ENCODE peak calls at places on chromosomes 4 and X, in five cellular contexts. W is GM12878, X is BJ, B is tibial artery, E is tibial nerve. K is an unnamed sample. For H3K36me3, the result is how much of the 10 kb centered on the place peaks cover.

GRCh38 chrX:130994671-130995070 is 63.5 kb upstream of the ARHGAP36 start:
- DNase-seq in W (no peak), E (peak), X (no peak), B (no peak), K (no peak)

GRCh38 chrX:38500886-38501285 is 60.5 kb upstream of the TSPAN7 start:
- DNase-seq in E (no peak), B (no peak), X (no peak), W (no peak), K (no peak)

GRCh38 chr4:168751263-168752225 is 254.7 kb downstream of the PALLD start:
- DNase-seq in B (no peak), E (no peak), X (no peak), W (no peak), K (no peak)

GRCh38 chrX:19627081-19627480 is 111.8 kb upstream of the MAP3K15 start:
- DNase-seq in B (peak), W (no peak), X (no peak), E (no peak), K (no peak)

GRCh38 chr4:110106946-110107325 is 91.5 kb downstream of the ELOVL6 start:
- DNase-seq in E (no peak), B (no peak), X (no peak), W (no peak), K (no peak)

GRCh38 chr4:148259841-148260240 is 182.4 kb downstream of the NR3C2 start:
- DNase-seq in B (no peak), W (no peak), E (no peak), X (no peak), K (no peak)

GRCh38 chrX:107935664-107936433 is 46.3 kb downstream of the TEX13B start:
- DNase-seq in B (no peak), X (no peak), E (no peak), W (no peak), K (no peak)

GRCh38 chrX:38055170-38055847 is 49.0 kb downstream of the SYTL5 start:
- DNase-seq in W (peak), X (no peak), E (peak), B (no peak), K (no peak)

GRCh38 chrX:27008486-27008885 is 454.7 kb downstream of the PPP4R3C start:
- DNase-seq in W (no peak), B (no peak), E (no peak), X (no peak), K (no peak)

GRCh38 chr4:167906851-167907250 is 185.5 kb upstream of the ANXA10 start:
- DNase-seq in E (no peak), X (no peak), W (no peak), B (no peak), K (no peak)

GRCh38 chrX:155888139-155888538 is 7.0 kb downstream of the VAMP7 start:
- DNase-seq in W (no peak), E (no peak), X (peak), B (no peak), K (no peak)

GRCh38 chr4:53790286-53790685 is 199.0 kb upstream of the LNX1 start:
- DNase-seq in B (no peak), W (no peak), E (no peak), X (no peak), K (no peak)

GRCh38 chr4:128286474-128287158 is 997 bp downstream of the PGRMC2 start:
- DNase-seq in X (no peak), E (no peak), B (no peak), W (no peak), K (no peak)

GRCh38 chr4:7299051-7299907 is 106.9 kb downstream of the SORCS2 start:
- DNase-seq in E (no peak), W (no peak), B (no peak), X (no peak), K (no peak)

GRCh38 chrX:50495616-50496015 is 25.0 kb upstream of the DGKK start:
- DNase-seq in E (no peak), W (no peak), B (no peak), X (no peak), K (peak)

GRCh38 chr4:78441786-78442185 is 109.8 kb upstream of the ANXA3 start:
- DNase-seq in E (no peak), W (no peak), B (no peak), X (no peak), K (no peak)

GRCh38 chr4:119314356-119314755 is 7.6 kb downstream of the FABP2 start:
- DNase-seq in X (no peak), B (no peak), E (peak), W (no peak), K (no peak)

GRCh38 chr4:54482529-54482961 is 175.2 kb upstream of the KIT start:
- DNase-seq in B (no peak), X (no peak), W (no peak), E (no peak), K (no peak)

GRCh38 chrX:144849141-144849540 is 398.2 kb upstream of the SPANXN1 start:
- DNase-seq in X (no peak), B (no peak), E (no peak), W (no peak), K (no peak)

GRCh38 chr4:172134536-172134935 is 321.3 kb downstream of the GALNTL6 start:
- DNase-seq in B (no peak), X (no peak), E (no peak), W (no peak), K (no peak)

GRCh38 chrX:41518841-41519220 is 71.7 kb downstream of the NYX start:
- DNase-seq in B (no peak), W (no peak), E (no peak), X (no peak), K (no peak)

GRCh38 chr4:15402974-15403373 is 24.9 kb upstream of the C1QTNF7 start:
- DNase-seq in W (no peak), X (no peak), B (no peak), E (no peak), K (no peak)

GRCh38 chrX:39627257-39627656 is 470.5 kb downstream of the BCOR start:
- DNase-seq in W (no peak), B (no peak), X (no peak), E (no peak), K (no peak)

GRCh38 chr4:128256539-128256938 is 31.1 kb downstream of the PGRMC2 start:
- DNase-seq in W (no peak), E (no peak), B (no peak), X (no peak), K (no peak)

GRCh38 chr4:146952896-146953295 is 7.2 kb upstream of the TTC29 start:
- DNase-seq in X (no peak), E (no peak), W (no peak), B (no peak), K (no peak)

GRCh38 chr4:161287678-161288352 is 876.0 kb downstream of the FSTL5 start:
- DNase-seq in X (no peak), E (no peak), W (peak), B (no peak), K (no peak)

GRCh38 chrX:69556094-69557011 is 52.2 kb downstream of the NALF2 start:
- DNase-seq in E (no peak), B (no peak), W (no peak), X (no peak), K (no peak)

GRCh38 chr4:150033937-150034336 is 44.3 kb upstream of the DCLK2 start:
- DNase-seq in E (no peak), B (no peak), W (no peak), X (no peak), K (no peak)

GRCh38 chr4:88414755-88415154 is 36.1 kb downstream of the HERC6 start:
- DNase-seq in W (no peak), E (no peak), B (no peak), X (no peak), K (no peak)

GRCh38 chr4:25913056-25913850 is 767 bp upstream of the SMIM20 start:
- DNase-seq in W (no peak), B (peak), X (no peak), E (peak), K (peak)

GRCh38 chr4:39472396-39472795 is 13.5 kb downstream of the LIAS start:
- DNase-seq in E (no peak), W (no peak), X (no peak), B (no peak), K (no peak)

GRCh38 chr4:70801265-70801809 is 38.4 kb downstream of the GRSF1 start:
- DNase-seq in B (no peak), E (no peak), W (no peak), X (no peak), K (no peak)

GRCh38 chrX:24860140-24860539 is 155.6 kb downstream of the ARX start:
- DNase-seq in B (no peak), X (no peak), W (no peak), E (no peak), K (no peak)

GRCh38 chr4:146263785-146264184 is 49.4 kb downstream of the REELD1 start:
- DNase-seq in X (no peak), W (no peak), B (no peak), E (no peak), K (no peak)

GRCh38 chr4:21710212-21710843 is 238.2 kb downstream of the KCNIP4 start:
- DNase-seq in W (no peak), X (no peak), E (no peak), B (no peak), K (no peak)

GRCh38 chr4:17273047-17273446 is 238.8 kb downstream of the QDPR start:
- DNase-seq in W (no peak), E (no peak), B (no peak), X (peak), K (no peak)

GRCh38 chr4:38275331-38275821 is 315.2 kb downstream of the PTTG2 start:
- DNase-seq in E (no peak), X (no peak), B (no peak), W (no peak), K (no peak)

GRCh38 chr4:3323071-3323481 is 30.3 kb downstream of the RGS12 start:
- DNase-seq in E (no peak), B (peak), W (no peak), X (no peak), K (no peak)

GRCh38 chr4:104487105-104487504 is 7.6 kb downstream of the CXXC4 start:
- DNase-seq in W (no peak), B (no peak), X (no peak), E (no peak), K (no peak)

DNA sequence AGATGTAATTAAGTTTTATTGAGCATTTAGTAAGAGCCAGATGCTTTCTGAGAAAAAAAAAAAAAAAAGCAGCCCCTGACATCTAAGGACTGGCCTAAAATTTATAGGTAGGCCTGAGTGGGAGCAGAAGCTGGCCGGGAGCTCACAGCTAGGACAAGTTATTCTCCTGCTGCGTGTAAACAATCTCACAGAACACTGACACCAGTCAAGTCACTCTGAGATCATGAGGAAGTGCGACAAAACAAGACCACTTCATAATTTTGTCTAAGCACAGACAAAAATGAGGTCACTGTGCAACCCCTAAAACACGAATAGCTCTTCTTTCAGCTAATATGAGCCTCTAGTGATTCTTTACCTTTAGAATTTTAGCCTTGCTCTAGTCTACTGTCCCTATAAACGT is 15.3 kb upstream of the NSUN7 start:
- DNase-seq in W (no peak), B (no peak), E (no peak), X (no peak), K (no peak)
- TF ChIP-seq CTCF in W (no peak), B (no peak), E (no peak), X (no peak), K (no peak)

DNA sequence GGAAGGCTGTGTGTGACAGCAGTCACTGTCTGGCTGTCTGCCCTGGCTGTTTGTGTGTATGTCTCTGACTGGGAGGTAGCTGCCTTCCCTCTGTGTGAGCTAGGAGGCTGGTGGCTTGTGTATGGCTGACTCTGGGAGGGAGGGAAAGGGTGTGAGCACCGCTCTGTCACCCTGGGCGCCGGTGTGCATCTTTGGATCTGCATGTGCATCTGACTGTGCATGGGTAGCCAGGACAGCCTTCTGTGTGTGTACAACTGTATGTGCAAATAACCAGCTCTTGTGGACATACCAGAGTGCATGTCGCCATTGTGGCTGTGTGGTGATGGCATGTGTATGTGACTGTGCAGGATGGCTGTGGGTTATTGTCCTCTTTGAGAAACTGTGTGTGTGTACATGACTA is 7.4 kb upstream of the ERAS start:
- DNase-seq in X (no peak), E (no peak), B (no peak), W (no peak), K (no peak)
- H3K36me3 ChIP-seq in X (under half), E (under half), B (half or more), W (under half), K (under half)

DNA sequence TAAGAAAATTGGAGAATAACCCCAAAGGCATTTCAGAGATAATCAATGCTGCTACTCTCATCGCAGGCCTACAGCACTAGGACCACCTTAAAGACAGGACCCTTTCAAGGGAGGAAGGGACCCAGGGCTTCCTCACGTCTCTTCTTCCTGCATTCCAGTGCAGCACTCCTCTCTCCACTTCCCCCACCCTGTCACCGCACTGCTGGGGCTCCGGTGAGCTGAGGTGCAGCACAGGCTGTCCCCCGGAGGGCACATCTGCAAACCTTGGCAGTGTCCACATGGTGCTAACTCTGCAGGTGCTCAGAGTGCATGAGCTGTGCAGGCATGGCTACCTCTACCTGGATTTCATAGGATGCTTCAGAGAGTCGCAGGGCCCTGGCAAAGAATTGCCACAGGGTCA is 305.6 kb downstream of the DCHS2 start:
- DNase-seq in B (no peak), X (no peak), E (no peak), W (no peak), K (no peak)
- TF ChIP-seq CTCF in B (no peak), X (no peak), E (no peak), W (no peak), K (no peak)

GRCh38 chrX:70672326-70672725 is 227.7 kb downstream of the DLG3 start:
- DNase-seq in B (no peak), W (no peak), E (no peak), X (no peak), K (no peak)
- H3K36me3 ChIP-seq in B (under half), W (under half), E (under half), X (under half), K (under half)

GRCh38 chrX:141468940-141469339 is 115.6 kb downstream of the SPANXA1 start:
- DNase-seq in W (no peak), E (no peak), B (no peak), X (peak), K (no peak)

GRCh38 chrX:141469469-141469868 is 115.1 kb downstream of the SPANXA1 start:
- DNase-seq in E (no peak), W (no peak), B (no peak), X (peak), K (no peak)

DNA sequence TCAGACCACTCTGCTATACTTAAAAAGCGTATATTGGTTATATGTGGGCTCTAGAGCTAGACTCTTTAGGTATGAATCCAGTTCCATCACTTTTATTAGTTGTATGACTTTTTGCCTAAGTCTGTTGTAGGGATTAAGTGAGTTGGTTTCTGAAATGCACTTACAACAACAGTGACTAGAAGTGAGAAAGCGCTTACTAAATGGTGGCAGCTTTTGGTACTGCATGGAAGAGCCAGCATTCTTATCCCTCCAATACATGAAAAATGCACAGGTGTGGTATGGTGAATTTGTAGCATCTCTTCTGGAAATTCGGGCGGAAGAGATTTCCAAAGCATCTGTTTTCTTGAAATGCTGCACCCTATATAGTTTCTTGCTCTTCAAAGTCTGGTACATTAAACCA is 117.1 kb downstream of the SPANXA1 start:
- DNase-seq in B (no peak), W (no peak), E (no peak), X (no peak), K (no peak)
- TF ChIP-seq CTCF in B (no peak), W (no peak), E (no peak), X (no peak), K (no peak)

GRCh38 chr4:1813915-1814314 is 20.8 kb downstream of the FGFR3 start:
- DNase-seq in W (no peak), E (no peak), X (no peak), B (no peak), K (no peak)

GRCh38 chr4:1813231-1813630 is 20.1 kb downstream of the FGFR3 start:
- DNase-seq in E (no peak), B (no peak), W (no peak), X (no peak), K (no peak)

GRCh38 chr4:1812720-1813119 is 19.6 kb downstream of the FGFR3 start:
- DNase-seq in B (no peak), E (no peak), W (no peak), X (no peak), K (peak)

GRCh38 chr4:1815096-1815996 is 22.3 kb downstream of the FGFR3 start:
- DNase-seq in W (no peak), B (no peak), X (no peak), E (no peak), K (no peak)

GRCh38 chr4:1814453-1814852 is 21.4 kb downstream of the FGFR3 start:
- DNase-seq in E (no peak), X (no peak), W (no peak), B (no peak), K (no peak)
- H3K36me3 ChIP-seq in E (under half), X (under half), W (under half), B (half or more), K (under half)

DNA sequence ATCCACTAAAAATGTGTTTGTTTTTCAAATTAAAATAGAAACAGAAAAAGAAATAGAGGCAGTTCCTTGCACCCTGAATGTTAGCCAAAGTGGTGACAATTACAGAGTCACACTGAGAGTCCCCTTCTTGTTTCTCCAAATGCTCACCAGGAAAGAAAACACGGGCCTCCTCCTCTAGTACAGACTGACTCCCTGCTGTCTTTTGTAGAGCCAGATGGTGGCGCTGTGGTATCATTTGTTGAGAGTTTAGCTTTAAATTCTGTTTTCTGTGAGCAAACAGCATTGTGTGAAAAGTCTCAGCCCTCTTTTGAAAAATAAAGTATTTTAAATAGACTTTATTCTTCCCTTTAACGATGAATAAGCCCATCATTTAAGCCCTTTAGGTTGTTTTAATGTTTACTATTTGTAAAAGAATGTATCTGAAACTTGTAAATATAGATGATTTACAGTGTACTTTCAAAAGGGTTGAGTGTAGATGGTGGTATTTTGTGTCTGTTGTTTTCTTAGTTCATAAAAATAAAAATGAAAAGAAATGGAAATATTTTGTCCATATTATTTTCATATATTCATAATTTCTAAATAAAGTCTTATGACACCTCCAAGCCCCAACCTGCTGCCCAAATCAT is 36.9 kb upstream of the ATOH1 start:
- DNase-seq in E (peak), W (no peak), X (no peak), B (no peak), K (no peak)
- TF ChIP-seq CTCF in E (peak), W (peak), X (peak), B (peak), K (peak)